ENCODE peak calls at places on chromosomes 1 and 21, in five cellular contexts. H is small intestine; Z is CD8-positive, alpha-beta T cell; S is A549; R is tibial nerve. A is an unnamed sample. For H3K9me3 and H3K4me1, the result is how much of the 10 kb centered on the place peaks cover.

GRCh38 chr1:59404725-59405124 is 107.8 kb downstream of the FGGY start:
- DNase-seq in H (no peak), Z (no peak), S (no peak), R (no peak), A (no peak)

GRCh38 chr21:44801468-44802395 is at the start of gene UBE2G2:
- DNase-seq in H (peak), Z (peak), S (peak), R (peak), A (peak)

GRCh38 chr1:91803847-91804545 is 82.0 kb downstream of the TGFBR3 start:
- DNase-seq in H (peak), Z (peak), S (no peak), R (no peak), A (no peak)

GRCh38 chr1:218850367-218850766 is 323.3 kb upstream of the LYPLAL1 start:
- DNase-seq in H (no peak), Z (no peak), S (no peak), R (no peak), A (no peak)

GRCh38 chr1:69911301-69911801 is 294.0 kb downstream of the LRRC40 start:
- DNase-seq in H (no peak), Z (no peak), S (no peak), R (no peak), A (no peak)

GRCh38 chr1:5992814-5993552 is 758 bp upstream of the NPHP4 start:
- DNase-seq in H (no peak), Z (no peak), S (no peak), R (no peak), A (peak)

GRCh38 chr1:40404670-40405462 is 31.3 kb downstream of the SMAP2 start:
- DNase-seq in H (peak), Z (no peak), S (peak), R (no peak), A (no peak)

GRCh38 chr1:209150114-209150513 is 433.4 kb upstream of the CAMK1G start:
- DNase-seq in H (peak), Z (no peak), S (peak), R (no peak), A (no peak)

GRCh38 chr1:15676688-15677661 is 7.1 kb upstream of the PLEKHM2 start:
- DNase-seq in H (no peak), Z (no peak), S (no peak), R (no peak), A (no peak)

GRCh38 chr21:38712076-38712475 is 93.7 kb upstream of the ETS2 start:
- DNase-seq in H (peak), Z (no peak), S (peak), R (no peak), A (no peak)

GRCh38 chr1:94614980-94615379 is 73.4 kb upstream of the F3 start:
- DNase-seq in H (peak), Z (no peak), S (no peak), R (no peak), A (no peak)

GRCh38 chr1:156193488-156194299 is at the start of gene SLC25A44:
- DNase-seq in H (peak), Z (peak), S (peak), R (peak), A (peak)
- H3K4me3 ChIP-seq in H (peak), Z (peak), S (peak), R (peak), A (peak)

DNA sequence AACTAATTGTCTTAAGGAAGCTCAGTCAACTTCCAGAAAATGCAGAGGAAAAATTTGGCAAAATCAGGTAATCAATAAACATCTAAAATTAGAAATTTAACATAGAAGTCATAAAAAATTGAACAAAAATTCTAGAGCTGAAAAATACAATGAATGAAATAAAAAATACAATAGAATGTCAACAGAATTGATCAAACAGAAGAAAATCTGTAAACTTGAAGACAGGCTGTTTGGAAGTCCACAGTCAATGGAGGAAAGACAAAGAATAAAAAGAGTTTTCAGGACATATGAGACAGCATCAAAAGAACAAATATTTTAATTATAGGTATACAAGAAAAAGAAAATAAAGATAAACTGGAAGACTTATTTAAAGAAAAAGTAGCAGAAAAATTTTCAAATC is 469.0 kb downstream of the RWDD3 start:
- DNase-seq in H (no peak), Z (no peak), S (no peak), R (no peak), A (no peak)
- H3K9me3 ChIP-seq in H (under half), Z (under half), S (under half), R (under half), A (under half)

GRCh38 chr1:20788489-20788795 is 1.3 kb upstream of the HP1BP3 start:
- DNase-seq in H (no peak), Z (no peak), S (no peak), R (no peak), A (no peak)

GRCh38 chr1:20792177-20792576 is 5.1 kb upstream of the HP1BP3 start:
- DNase-seq in H (no peak), Z (no peak), S (no peak), R (no peak), A (no peak)

GRCh38 chr1:20787775-20788488 is 825 bp upstream of the HP1BP3 start:
- DNase-seq in H (peak), Z (no peak), S (peak), R (no peak), A (no peak)

GRCh38 chr1:20790785-20791184 is 3.7 kb upstream of the HP1BP3 start:
- DNase-seq in H (no peak), Z (no peak), S (no peak), R (no peak), A (no peak)

GRCh38 chr1:20793236-20793635 is 6.1 kb upstream of the HP1BP3 start:
- DNase-seq in H (no peak), Z (no peak), S (no peak), R (no peak), A (no peak)
- H3K4me1 ChIP-seq in H (under half), Z (under half), S (under half), R (under half), A (under half)

DNA sequence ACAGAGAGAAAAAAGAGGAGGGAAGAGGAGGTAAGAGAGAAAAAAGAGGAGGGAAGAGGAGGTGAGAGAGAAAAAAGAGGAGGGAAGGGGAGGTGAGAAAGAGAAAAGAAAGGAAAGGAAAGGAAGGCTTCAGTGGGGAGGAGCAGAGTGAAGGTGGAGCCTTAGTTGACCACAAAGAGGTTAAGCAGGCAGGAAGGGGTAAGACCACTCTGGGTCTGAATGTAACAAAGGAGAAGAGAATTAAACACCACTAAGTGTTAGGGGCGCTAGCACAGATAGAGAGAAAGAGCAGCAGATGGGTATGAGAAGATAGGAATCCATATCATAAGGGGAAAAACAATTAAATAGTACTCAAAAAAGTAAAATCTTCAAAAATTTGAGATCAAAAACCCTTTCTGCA is 6.6 kb downstream of the PTPN14 start:
- DNase-seq in H (no peak), Z (no peak), S (no peak), R (no peak), A (no peak)
- H3K4me3 ChIP-seq in H (no peak), Z (no peak), S (no peak), R (no peak), A (no peak)

GRCh38 chr21:9755611-9756010 is 765.8 kb upstream of the TPTE start:
- DNase-seq in H (no peak), Z (no peak), S (no peak), R (no peak), A (no peak)
- H3K9me3 ChIP-seq in H (under half), Z (under half), S (under half), R (under half), A (under half)

A was measured in aorta.